ENCODE peak calls at places on chromosome 10, in ten cellular contexts. T is CD8-positive, alpha-beta memory T cell; E is K562; O is HTR-8/SVneo; S is stimulated activated effector memory CD8-positive, alpha-beta T cell treated with anti-CD3 and anti-CD28 coated beads, Interleukin-12 subunit alpha, Interleukin-12 subunit beta, amount 100 ng/mL, for 72 hours; Q is tibial artery; H is ACHN; U is nucleus accumbens; V is body of pancreas; W is DMS79 treated with DMSO at 0.1 percent for 48 hours. B is an unnamed sample.

GRCh38 chr10:50390302-50390701 is 139.0 kb upstream of the ASAH2 start:
- DNase-seq in T (no peak), E (no peak), O (no peak), S (no peak), Q (no peak), H (no peak), U (no peak), V (no peak), W (no peak), B (no peak)

GRCh38 chr10:119250641-119251314 is 43.4 kb downstream of the GRK5 start:
- DNase-seq in T (no peak), E (peak; percentile 64), O (no peak), S (no peak), Q (no peak), H (peak; percentile 41), U (no peak), V (no peak), W (no peak), B (no peak)

GRCh38 chr10:90982406-90983008 is 61.6 kb upstream of the ANKRD1 start:
- DNase-seq in T (no peak), E (no peak), O (no peak), S (no peak), Q (no peak), H (no peak), U (no peak), V (no peak), W (no peak), B (no peak)

GRCh38 chr10:49039409-49039808 is 75.9 kb downstream of the VSTM4 start:
- DNase-seq in T (no peak), E (no peak), O (no peak), S (no peak), Q (no peak), H (no peak), U (no peak), V (no peak), W (no peak), B (no peak)

GRCh38 chr10:114103286-114103685 is 59.6 kb downstream of the ADRB1 start:
- DNase-seq in T (peak; percentile 27), E (peak; percentile 29), O (peak; percentile 45), S (no peak), Q (no peak), H (peak; percentile 73), U (no peak), V (no peak), W (peak; percentile 18), B (peak; percentile 23)

GRCh38 chr10:132132391-132132841 is 54.3 kb upstream of the DPYSL4 start:
- DNase-seq in T (no peak), E (no peak), O (no peak), S (no peak), Q (no peak), H (no peak), U (no peak), V (no peak), W (no peak), B (peak; percentile 62)

GRCh38 chr10:43350686-43351085 is 20.8 kb upstream of the FXYD4 start:
- DNase-seq in T (peak; percentile 7), E (no peak), O (no peak), S (no peak), Q (no peak), H (no peak), U (no peak), V (no peak), W (no peak), B (no peak)

GRCh38 chr10:35384265-35384868 is 48.1 kb downstream of the CCNY start:
- DNase-seq in T (no peak), E (no peak), O (no peak), S (no peak), Q (no peak), H (no peak), U (no peak), V (no peak), W (peak; percentile 55), B (no peak)

GRCh38 chr10:29691564-29692064 is 56.8 kb upstream of the SVIL start:
- DNase-seq in T (no peak), E (no peak), O (peak; percentile 76), S (no peak), Q (peak; percentile 59), H (no peak), U (no peak), V (no peak), W (no peak), B (peak; percentile 49)

GRCh38 chr10:30027057-30028005 is 32.1 kb downstream of the JCAD start:
- DNase-seq in T (peak; percentile 98), E (peak; percentile 51), O (no peak), S (peak; percentile 92), Q (no peak), H (no peak), U (no peak), V (peak; percentile 45), W (peak; percentile 16), B (peak; percentile 12)

GRCh38 chr10:28555358-28555757 is 22.4 kb downstream of the WAC start:
- DNase-seq in T (no peak), E (no peak), O (no peak), S (no peak), Q (no peak), H (no peak), U (no peak), V (no peak), W (no peak), B (no peak)

GRCh38 chr10:108783897-108784296 is 1139.4 kb downstream of the XPNPEP1 start:
- DNase-seq in T (no peak), E (peak; percentile 44), O (no peak), S (peak; percentile 46), Q (no peak), H (peak; percentile 66), U (no peak), V (no peak), W (no peak), B (peak; percentile 79)

GRCh38 chr10:110530131-110530831 is 32.6 kb downstream of the DUSP5 start:
- DNase-seq in T (no peak), E (no peak), O (peak; percentile 71), S (no peak), Q (no peak), H (peak; percentile 84), U (no peak), V (peak; percentile 61), W (peak; percentile 4), B (peak; percentile 77)

GRCh38 chr10:440127-440526 is 249.3 kb downstream of the DIP2C start:
- DNase-seq in T (no peak), E (no peak), O (no peak), S (no peak), Q (no peak), H (no peak), U (no peak), V (no peak), W (no peak), B (no peak)

B was measured in SJCRH30.